ENCODE peak calls at places on chromosomes 1 and 21, in six cellular contexts. A is occipital lobe, J is NCI-H1105, D is HCT116, N is EL, S is NCI-H2029. G is an unnamed sample.
A peak's percentile ranks its signal among the peaks of the same experiment; 100 is the strongest.

GRCh38 chr21:44726803-44727202 is 15.4 kb upstream of the TSPEAR start:
- DNase-seq in A (no peak), J (no peak), S (no peak), N (no peak), D (no peak), G (no peak)

GRCh38 chr1:226357416-226357815 is 48.5 kb upstream of the LIN9 start:
- DNase-seq in A (no peak), N (no peak), D (no peak), J (no peak), S (no peak), G (no peak)

GRCh38 chr1:185208626-185209170 is 51.7 kb downstream of the SWT1 start:
- DNase-seq in A (no peak), N (no peak), J (no peak), S (no peak), D (no peak), G (no peak)

GRCh38 chr21:37458669-37459276 is 92.2 kb downstream of the DYRK1A start:
- DNase-seq in D (no peak), A (no peak), J (no peak), N (no peak), S (no peak), G (no peak)

GRCh38 chr1:81600878-81601658 is 199.7 kb upstream of the ADGRL2 start:
- DNase-seq in S (no peak), J (no peak), A (no peak), N (no peak), D (no peak), G (no peak)

GRCh38 chr1:202204065-202204464 is 10.5 kb downstream of the LGR6 start:
- DNase-seq in D (no peak), A (no peak), J (no peak), S (no peak), N (no peak), G (no peak)

GRCh38 chr1:15523104-15523921 is 702 bp downstream of the CASP9 start:
- DNase-seq in J (no peak), S (no peak), N (no peak), A (no peak), D (no peak), G (no peak)

GRCh38 chr1:944341-945325 is 14.4 kb downstream of the NOC2L start:
- DNase-seq in A (no peak), J (no peak), D (no peak), S (no peak), N (no peak), G (no peak)

GRCh38 chr1:180415985-180416633 is 86.3 kb downstream of the ACBD6 start:
- DNase-seq in A (no peak), S (peak; percentile 38), J (peak; percentile 49), D (peak; percentile 27), N (peak; percentile 46), G (peak; percentile 44)

GRCh38 chr1:32334864-32335618 is 992 bp downstream of the MARCKSL1 start:
- DNase-seq in S (peak; percentile 22), D (no peak), J (peak; percentile 39), A (no peak), N (peak; percentile 51), G (peak; percentile 59)

GRCh38 chr1:78040484-78041089 is 5.2 kb upstream of the GIPC2 start:
- DNase-seq in A (no peak), N (no peak), J (no peak), D (no peak), S (no peak), G (no peak)

GRCh38 chr1:185348995-185349394 is 32.0 kb upstream of the IVNS1ABP start:
- DNase-seq in A (no peak), D (no peak), S (no peak), J (no peak), N (no peak), G (no peak)

GRCh38 chr1:237342730-237343129 is 300.7 kb downstream of the RYR2 start:
- DNase-seq in A (no peak), J (no peak), S (no peak), N (no peak), D (no peak), G (no peak)

GRCh38 chr1:73034255-73034654 is 751.9 kb upstream of the NEGR1 start:
- DNase-seq in N (no peak), D (no peak), S (no peak), J (no peak), A (no peak), G (no peak)

GRCh38 chr21:28224191-28224755 is 768.4 kb downstream of the LTN1 start:
- DNase-seq in A (no peak), J (no peak), D (no peak), N (no peak), S (no peak), G (no peak)

GRCh38 chr21:23475518-23476189 is 2131.6 kb downstream of the MRPL39 start:
- DNase-seq in N (no peak), D (no peak), A (no peak), J (no peak), S (peak; percentile 32), G (no peak)

GRCh38 chr1:72013161-72013560 is 269.2 kb downstream of the NEGR1 start:
- DNase-seq in N (no peak), J (no peak), S (no peak), D (no peak), A (no peak), G (no peak)

G was measured in NCI-H774.